ENCODE peak calls at places on chromosomes 1 and 21, in seven cellular contexts. Y, P, G, H, A, L and R are unnamed samples.

GRCh38 chr1:20199840-20200239 is 13.5 kb upstream of the PLA2G2C start:
- DNase-seq in Y (no peak), P (no peak), G (no peak), H (no peak), A (no peak), L (no peak), R (no peak)

GRCh38 chr1:234778215-234779159 is 168.5 kb upstream of the IRF2BP2 start:
- DNase-seq in Y (no peak), P (no peak), G (no peak), H (no peak), A (no peak), L (no peak), R (no peak)

GRCh38 chr1:237788069-237788468 is 102.7 kb downstream of the ZP4 start:
- DNase-seq in Y (no peak), P (no peak), G (no peak), H (no peak), A (no peak), L (no peak), R (no peak)

GRCh38 chr1:53366901-53367502 is 39.1 kb upstream of the LRP8 start:
- DNase-seq in Y (no peak), P (no peak), G (no peak), H (no peak), A (peak), L (no peak), R (no peak)

GRCh38 chr1:3413975-3414710 is 40.3 kb upstream of the ARHGEF16 start:
- DNase-seq in Y (no peak), P (no peak), G (no peak), H (no peak), A (no peak), L (no peak), R (no peak)

GRCh38 chr1:1894354-1895049 is 3.6 kb upstream of the GNB1 start:
- DNase-seq in Y (peak), P (no peak), G (no peak), H (no peak), A (no peak), L (peak), R (no peak)

GRCh38 chr1:208141793-208142192 is 102.4 kb downstream of the PLXNA2 start:
- DNase-seq in Y (no peak), P (no peak), G (no peak), H (no peak), A (no peak), L (no peak), R (no peak)

GRCh38 chr21:35509004-35509704 is 460.1 kb upstream of the RUNX1 start:
- DNase-seq in Y (no peak), P (peak), G (no peak), H (no peak), A (no peak), L (no peak), R (no peak)

GRCh38 chr1:30748699-30749401 is 8.7 kb downstream of the LAPTM5 start:
- DNase-seq in Y (no peak), P (no peak), G (no peak), H (peak), A (no peak), L (no peak), R (no peak)

GRCh38 chr1:89069955-89070354 is 4.9 kb upstream of the GBP1 start:
- DNase-seq in Y (no peak), P (no peak), G (no peak), H (no peak), A (no peak), L (no peak), R (no peak)

GRCh38 chr1:12528021-12528852 is 89.8 kb downstream of the DHRS3 start:
- DNase-seq in Y (peak), P (no peak), G (peak), H (no peak), A (peak), L (no peak), R (peak)

GRCh38 chr21:45787371-45787770 is 143.8 kb downstream of the PCBP3 start:
- DNase-seq in Y (no peak), P (no peak), G (no peak), H (no peak), A (no peak), L (no peak), R (no peak)

GRCh38 chr1:54229281-54229891 is 29.4 kb downstream of the MRPL37 start:
- DNase-seq in Y (no peak), P (no peak), G (no peak), H (peak), A (no peak), L (no peak), R (peak)

GRCh38 chr1:213669964-213670691 is 317.6 kb upstream of the PROX1 start:
- DNase-seq in Y (no peak), P (no peak), G (no peak), H (no peak), A (no peak), L (no peak), R (no peak)

GRCh38 chr1:193614817-193615216 is 428.4 kb upstream of the B3GALT2 start:
- DNase-seq in Y (no peak), P (no peak), G (no peak), H (no peak), A (no peak), L (no peak), R (no peak)

GRCh38 chr1:234782821-234783220 is 172.8 kb upstream of the IRF2BP2 start:
- DNase-seq in Y (no peak), P (no peak), G (no peak), H (no peak), A (no peak), L (no peak), R (no peak)

GRCh38 chr1:201171063-201172036 is 17.1 kb upstream of the TMEM9 start:
- DNase-seq in Y (peak), P (peak), G (no peak), H (peak), A (peak), L (peak), R (peak)

GRCh38 chr1:6523566-6523965 is 30.7 kb downstream of the NOL9 start:
- DNase-seq in Y (no peak), P (peak), G (no peak), H (no peak), A (no peak), L (no peak), R (peak)